ENCODE peak calls at places on chromosomes 3 and 15, in seven cellular contexts. R is mucosa of descending colon, F is heart left ventricle, T is RWPE2, V is transverse colon, Q is Caco-2, I is adrenal gland. E is an unnamed sample. For H3K4me1, the result is how much of the 10 kb centered on the place peaks cover.

GRCh38 chr3:123618768-123619484 is 34.1 kb upstream of the HACD2 start:
- DNase-seq in R (peak), F (peak), T (no peak), V (peak), Q (no peak), I (peak), E (peak)

GRCh38 chr3:150286390-150287147 is 121.5 kb upstream of the TSC22D2 start:
- DNase-seq in R (peak), F (no peak), T (no peak), V (no peak), Q (no peak), I (peak), E (no peak)

GRCh38 chr3:69385723-69386483 is at the start of gene FRMD4B:
- DNase-seq in R (peak), F (peak), T (no peak), V (peak), Q (peak), I (peak), E (peak)

GRCh38 chr3:61789861-61790260 is 228.5 kb downstream of the PTPRG start:
- DNase-seq in R (no peak), F (no peak), T (no peak), V (no peak), Q (no peak), I (no peak), E (no peak)

GRCh38 chr3:110576962-110577361 is 494.7 kb upstream of the NECTIN3 start:
- DNase-seq in R (no peak), F (no peak), T (peak), V (no peak), Q (no peak), I (peak), E (no peak)

GRCh38 chr15:37792351-37792750 is 142.1 kb upstream of the TMCO5A start:
- DNase-seq in R (no peak), F (no peak), T (no peak), V (no peak), Q (no peak), I (no peak), E (no peak)

GRCh38 chr3:82815417-82816058 is 1054.1 kb upstream of the GBE1 start:
- DNase-seq in R (no peak), F (no peak), T (no peak), V (no peak), Q (no peak), I (no peak), E (no peak)

GRCh38 chr15:81054236-81054635 is 53.5 kb downstream of the TLNRD1 start:
- DNase-seq in R (no peak), F (no peak), T (no peak), V (no peak), Q (no peak), I (no peak), E (no peak)

GRCh38 chr3:191775451-191776233 is 314.7 kb downstream of the PYDC2 start:
- DNase-seq in R (no peak), F (no peak), T (no peak), V (no peak), Q (no peak), I (no peak), E (no peak)

GRCh38 chr3:71601811-71602210 is 18.3 kb upstream of the FOXP1 start:
- DNase-seq in R (no peak), F (no peak), T (no peak), V (no peak), Q (no peak), I (no peak), E (no peak)

DNA sequence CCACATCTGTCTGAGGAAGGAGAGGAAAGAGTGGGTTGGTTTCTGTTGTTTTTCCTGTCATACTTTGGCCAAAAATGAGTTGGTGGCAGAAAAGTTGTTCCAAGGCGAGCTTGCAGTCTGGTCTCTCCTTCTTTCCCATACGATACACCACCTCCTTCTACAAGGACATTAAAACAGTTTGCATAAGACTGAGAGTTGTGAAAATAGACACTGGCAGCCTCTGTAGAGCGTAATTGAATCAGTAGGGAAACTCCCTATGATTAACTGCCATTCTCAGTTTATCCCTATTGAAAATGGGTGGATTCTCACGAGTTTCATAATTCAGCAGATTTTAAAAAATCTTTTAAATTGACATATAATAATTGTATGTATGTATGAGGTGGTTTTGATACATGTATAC is 3.7 kb upstream of the LSG1 start:
- DNase-seq in R (no peak), F (no peak), T (no peak), V (no peak), Q (no peak), I (no peak), E (no peak)
- H3K4me3 ChIP-seq in R (no peak), F (no peak), T (no peak), V (no peak), Q (no peak), I (no peak), E (no peak)

DNA sequence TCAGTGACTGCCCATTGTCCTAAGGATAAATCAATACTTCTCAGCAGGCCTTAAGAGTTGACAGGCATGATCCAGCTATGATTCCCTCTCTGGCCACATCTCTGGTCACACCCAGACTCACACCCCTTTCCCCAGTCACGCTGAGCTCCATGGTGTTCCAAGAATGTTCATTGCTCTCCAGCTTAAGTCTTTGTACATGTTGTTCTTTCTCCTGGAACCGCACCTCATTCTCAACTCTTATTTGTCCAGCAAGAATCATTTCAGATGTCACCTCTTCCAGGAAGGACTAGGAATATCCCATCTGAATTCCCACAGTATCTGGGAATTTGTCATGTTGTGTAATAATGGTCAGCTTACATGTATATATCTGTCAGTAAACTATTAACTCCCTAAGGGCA is 118.3 kb upstream of the GALNT15 start:
- DNase-seq in R (no peak), F (no peak), T (no peak), V (peak), Q (no peak), I (no peak), E (no peak)
- TF ChIP-seq CTCF in R (no peak), F (no peak), T (no peak), V (no peak), Q (no peak), I (no peak), E (no peak)

GRCh38 chr15:64162869-64163661 is at the start of gene PPIB:
- DNase-seq in R (peak), F (peak), T (peak), V (peak), Q (peak), I (peak), E (peak)
- H3K4me1 ChIP-seq in R (under half), F (half or more), T (under half), V (under half), Q (under half), I (under half), E (half or more)

GRCh38 chr3:45693941-45694521 is 4.8 kb downstream of the SACM1L start:
- DNase-seq in R (no peak), F (no peak), T (no peak), V (no peak), Q (no peak), I (no peak), E (no peak)
- H3K4me3 ChIP-seq in R (no peak), F (no peak), T (no peak), V (no peak), Q (no peak), I (no peak), E (no peak)

GRCh38 chr3:50375200-50375931 is 16.0 kb upstream of the TMEM115 start:
- DNase-seq in R (no peak), F (no peak), T (no peak), V (no peak), Q (no peak), I (no peak), E (no peak)
- TF ChIP-seq CTCF in R (no peak), F (no peak), T (no peak), V (no peak), Q (peak), I (no peak), E (no peak)

GRCh38 chr15:68081869-68082505 is 27.9 kb downstream of the PIAS1 start:
- DNase-seq in R (no peak), F (no peak), T (no peak), V (no peak), Q (no peak), I (no peak), E (no peak)
- H3K4me1 ChIP-seq in R (under half), F (half or more), T (under half), V (under half), Q (under half), I (under half), E (half or more)

DNA sequence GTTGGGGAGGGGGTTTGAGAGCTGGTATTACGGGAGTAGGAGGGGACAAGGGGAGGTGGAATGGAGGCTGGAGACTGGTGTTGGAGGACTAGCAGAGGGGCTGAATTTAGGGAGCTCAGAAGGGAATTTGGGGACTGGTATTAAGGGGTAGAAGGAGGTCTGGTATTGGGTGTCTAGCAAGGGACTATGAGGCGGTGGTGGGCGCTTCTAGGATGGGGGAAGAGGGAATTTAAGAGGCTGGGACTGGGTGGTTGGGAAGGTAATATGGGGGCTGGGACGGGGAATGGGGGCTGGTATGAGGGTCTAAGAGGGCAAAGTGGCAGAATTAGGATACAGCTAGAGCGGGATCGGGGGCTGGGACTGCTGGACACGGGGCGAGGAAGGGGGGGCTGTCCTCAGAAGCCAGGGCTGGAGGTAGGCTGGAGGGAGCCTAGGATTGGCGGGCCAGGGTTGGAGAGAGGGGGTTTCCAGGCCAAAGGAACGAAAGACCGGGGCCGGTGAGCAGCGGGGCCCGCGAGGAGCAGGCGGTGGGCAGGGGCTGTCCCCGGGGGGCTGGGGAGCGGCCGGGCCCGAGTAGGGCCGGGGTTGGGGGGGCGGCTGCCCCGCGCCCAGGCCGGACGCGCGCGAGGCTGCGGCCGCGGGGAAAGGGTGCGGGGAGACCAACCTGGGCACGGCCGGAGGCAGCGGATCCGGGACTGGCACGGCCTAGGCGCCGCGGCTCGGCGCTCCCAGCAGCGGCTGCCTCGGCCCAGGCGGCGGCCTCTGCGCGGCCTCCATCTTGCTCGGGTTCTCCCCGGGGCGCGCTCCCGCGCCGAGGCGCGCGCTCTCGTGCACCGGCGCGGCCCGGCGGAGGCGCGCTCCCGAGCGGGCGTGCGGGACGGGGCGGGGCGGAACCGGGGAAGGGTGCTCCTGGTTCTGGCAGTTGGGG is at the start of gene LHFPL4:
- DNase-seq in R (no peak), F (no peak), T (no peak), V (no peak), Q (no peak), I (no peak), E (no peak)
- H3K4me3 ChIP-seq in R (no peak), F (no peak), T (peak), V (no peak), Q (no peak), I (no peak), E (no peak)

GRCh38 chr3:52063026-52063723 is 6.8 kb upstream of the DUSP7 start:
- DNase-seq in R (no peak), F (no peak), T (no peak), V (no peak), Q (no peak), I (no peak), E (no peak)

GRCh38 chr3:52067046-52067445 is 10.7 kb upstream of the DUSP7 start:
- DNase-seq in R (no peak), F (no peak), T (no peak), V (no peak), Q (no peak), I (no peak), E (no peak)

GRCh38 chr3:52064561-52064960 is 8.2 kb upstream of the DUSP7 start:
- DNase-seq in R (no peak), F (no peak), T (no peak), V (no peak), Q (no peak), I (no peak), E (no peak)

GRCh38 chr3:52062499-52062898 is 6.1 kb upstream of the DUSP7 start:
- DNase-seq in R (no peak), F (no peak), T (peak), V (peak), Q (no peak), I (peak), E (no peak)

GRCh38 chr3:52065264-52065756 is 8.9 kb upstream of the DUSP7 start:
- DNase-seq in R (no peak), F (no peak), T (no peak), V (peak), Q (no peak), I (no peak), E (peak)
- TF ChIP-seq CTCF in R (no peak), F (no peak), T (no peak), V (no peak), Q (no peak), I (no peak), E (no peak)

GRCh38 chr15:63763476-63764123 is 70.1 kb downstream of the HERC1 start:
- DNase-seq in R (no peak), F (no peak), T (no peak), V (no peak), Q (no peak), I (no peak), E (no peak)
- H3K4me1 ChIP-seq in R (under half), F (under half), T (under half), V (under half), Q (under half), I (under half), E (half or more)

E was measured in left ventricle myocardium inferior.